ENCODE peak calls at places on chromosomes 1 and 21, in four cellular contexts. One of them, this sample, is unnamed.

GRCh38 chr1:44881011-44881632 is 38.1 kb upstream of the PTCH2 start:
- DNase-seq in heart right ventricle: no peak
- DNase-seq in A549: no peak
- DNase-seq in body of pancreas: no peak
- DNase-seq in this sample: peak; percentile 44

GRCh38 chr1:33254536-33254935 is 1.8 kb upstream of the ZNF362 start:
- DNase-seq in heart right ventricle: no peak
- DNase-seq in A549: no peak
- DNase-seq in body of pancreas: no peak
- DNase-seq in this sample: no peak

GRCh38 chr1:41333146-41333784 is 28.0 kb upstream of the FOXO6 start:
- DNase-seq in heart right ventricle: no peak
- DNase-seq in A549: peak; percentile 32
- DNase-seq in body of pancreas: no peak
- DNase-seq in this sample: no peak

GRCh38 chr1:104266612-104267011 is 516.9 kb downstream of the AMY1C start:
- DNase-seq in heart right ventricle: no peak
- DNase-seq in A549: no peak
- DNase-seq in body of pancreas: no peak
- DNase-seq in this sample: no peak

GRCh38 chr1:159996653-159997052 is 35.1 kb downstream of the PIGM start:
- DNase-seq in heart right ventricle: no peak
- DNase-seq in A549: peak; percentile 57
- DNase-seq in body of pancreas: no peak
- DNase-seq in this sample: peak; percentile 59

GRCh38 chr1:222896630-222897526 is 82.0 kb downstream of the DISP1 start:
- DNase-seq in heart right ventricle: no peak
- DNase-seq in A549: no peak
- DNase-seq in body of pancreas: no peak
- DNase-seq in this sample: no peak

GRCh38 chr1:87795615-87796337 is 467.1 kb downstream of the LMO4 start:
- DNase-seq in heart right ventricle: no peak
- DNase-seq in A549: peak; percentile 89
- DNase-seq in body of pancreas: peak; percentile 76
- DNase-seq in this sample: no peak

GRCh38 chr1:71351438-71351837 is 270.6 kb upstream of the ZRANB2 start:
- DNase-seq in heart right ventricle: no peak
- DNase-seq in A549: no peak
- DNase-seq in body of pancreas: no peak
- DNase-seq in this sample: peak; percentile 11

GRCh38 chr1:161966076-161966475 is 57.6 kb downstream of the OLFML2B start:
- DNase-seq in heart right ventricle: no peak
- DNase-seq in A549: no peak
- DNase-seq in body of pancreas: no peak
- DNase-seq in this sample: no peak

GRCh38 chr1:1306070-1306660 is 1.6 kb downstream of the ACAP3 start:
- DNase-seq in heart right ventricle: no peak
- DNase-seq in A549: no peak
- DNase-seq in body of pancreas: no peak
- DNase-seq in this sample: no peak

GRCh38 chr1:64938991-64939390 is 27.4 kb downstream of the JAK1 start:
- DNase-seq in heart right ventricle: no peak
- DNase-seq in A549: no peak
- DNase-seq in body of pancreas: no peak
- DNase-seq in this sample: no peak

GRCh38 chr1:66354311-66354922 is 179.5 kb upstream of the SGIP1 start:
- DNase-seq in heart right ventricle: no peak
- DNase-seq in A549: no peak
- DNase-seq in body of pancreas: no peak
- DNase-seq in this sample: no peak

GRCh38 chr1:199403421-199404116 is 623.9 kb upstream of the NR5A2 start:
- DNase-seq in heart right ventricle: no peak
- DNase-seq in A549: no peak
- DNase-seq in body of pancreas: no peak
- DNase-seq in this sample: peak; percentile 79

GRCh38 chr1:94384485-94385353 is 33.5 kb upstream of the ABCD3 start:
- DNase-seq in heart right ventricle: no peak
- DNase-seq in A549: peak; percentile 14
- DNase-seq in body of pancreas: peak; percentile 47
- DNase-seq in this sample: no peak

GRCh38 chr1:206448471-206448870 is 21.8 kb upstream of the IKBKE start:
- DNase-seq in heart right ventricle: no peak
- DNase-seq in A549: no peak
- DNase-seq in body of pancreas: no peak
- DNase-seq in this sample: no peak

GRCh38 chr1:25476186-25477097 is 45.7 kb downstream of the MACO1 start:
- DNase-seq in heart right ventricle: no peak
- DNase-seq in A549: no peak
- DNase-seq in body of pancreas: no peak
- DNase-seq in this sample: no peak

GRCh38 chr1:170536924-170537551 is 5.1 kb downstream of the GORAB start:
- DNase-seq in heart right ventricle: no peak
- DNase-seq in A549: no peak
- DNase-seq in body of pancreas: no peak
- DNase-seq in this sample: no peak

GRCh38 chr21:45164124-45164511 is 89.7 kb downstream of the ADARB1 start:
- DNase-seq in heart right ventricle: no peak
- DNase-seq in A549: no peak
- DNase-seq in body of pancreas: no peak
- DNase-seq in this sample: no peak

GRCh38 chr1:239543873-239544272 is 157.5 kb downstream of the CHRM3 start:
- DNase-seq in heart right ventricle: no peak
- DNase-seq in A549: no peak
- DNase-seq in body of pancreas: no peak
- DNase-seq in this sample: no peak

GRCh38 chr1:37902983-37903382 is 43.6 kb upstream of the MTF1 start:
- DNase-seq in heart right ventricle: no peak
- DNase-seq in A549: no peak
- DNase-seq in body of pancreas: no peak
- DNase-seq in this sample: no peak

GRCh38 chr1:192809286-192810252 is 730 bp downstream of the RGS2 start:
- DNase-seq in heart right ventricle: peak; percentile 18
- DNase-seq in A549: peak; percentile 48
- DNase-seq in body of pancreas: peak; percentile 56
- DNase-seq in this sample: no peak

GRCh38 chr1:237341391-237341790 is 299.4 kb downstream of the RYR2 start:
- DNase-seq in heart right ventricle: no peak
- DNase-seq in A549: no peak
- DNase-seq in body of pancreas: no peak
- DNase-seq in this sample: no peak

GRCh38 chr1:18401921-18402320 is 78.8 kb upstream of the KLHDC7A start:
- DNase-seq in heart right ventricle: no peak
- DNase-seq in A549: no peak
- DNase-seq in body of pancreas: no peak
- DNase-seq in this sample: no peak

GRCh38 chr1:14806772-14807171 is 208.3 kb downstream of the KAZN start:
- DNase-seq in heart right ventricle: no peak
- DNase-seq in A549: no peak
- DNase-seq in body of pancreas: no peak
- DNase-seq in this sample: no peak

GRCh38 chr1:109906160-109906838 is 4.3 kb upstream of the CSF1 start:
- DNase-seq in heart right ventricle: no peak
- DNase-seq in A549: no peak
- DNase-seq in body of pancreas: no peak
- DNase-seq in this sample: no peak

GRCh38 chr1:225777058-225777582 is 506 bp upstream of the SRP9 start:
- DNase-seq in heart right ventricle: no peak
- DNase-seq in A549: no peak
- DNase-seq in body of pancreas: no peak
- DNase-seq in this sample: no peak

GRCh38 chr1:77489910-77490309 is 192.5 kb downstream of the ZZZ3 start:
- DNase-seq in heart right ventricle: no peak
- DNase-seq in A549: no peak
- DNase-seq in body of pancreas: no peak
- DNase-seq in this sample: no peak

GRCh38 chr1:198794498-198794897 is 155.7 kb downstream of the PTPRC start:
- DNase-seq in heart right ventricle: no peak
- DNase-seq in A549: no peak
- DNase-seq in body of pancreas: no peak
- DNase-seq in this sample: no peak

GRCh38 chr1:39110882-39111281 is 84.7 kb downstream of the NDUFS5 start:
- DNase-seq in heart right ventricle: no peak
- DNase-seq in A549: no peak
- DNase-seq in body of pancreas: no peak
- DNase-seq in this sample: no peak

GRCh38 chr1:37958690-37959089 is 11.8 kb upstream of the INPP5B start:
- DNase-seq in heart right ventricle: no peak
- DNase-seq in A549: peak; percentile 30
- DNase-seq in body of pancreas: no peak
- DNase-seq in this sample: peak; percentile 22

GRCh38 chr1:1021860-1022259 is 1.9 kb downstream of the AGRN start:
- DNase-seq in heart right ventricle: no peak
- DNase-seq in A549: no peak
- DNase-seq in body of pancreas: no peak
- DNase-seq in this sample: no peak

GRCh38 chr1:3540876-3541275 is 70.4 kb downstream of the MEGF6 start:
- DNase-seq in heart right ventricle: no peak
- DNase-seq in A549: no peak
- DNase-seq in body of pancreas: no peak
- DNase-seq in this sample: no peak

GRCh38 chr1:214058071-214058470 is 70.3 kb downstream of the PROX1 start:
- DNase-seq in heart right ventricle: no peak
- DNase-seq in A549: no peak
- DNase-seq in body of pancreas: no peak
- DNase-seq in this sample: no peak

GRCh38 chr1:154772056-154772455 is 98.0 kb downstream of the KCNN3 start:
- DNase-seq in heart right ventricle: no peak
- DNase-seq in A549: no peak
- DNase-seq in body of pancreas: no peak
- DNase-seq in this sample: no peak

GRCh38 chr1:33320619-33321165 is at the start of gene A3GALT2:
- DNase-seq in heart right ventricle: no peak
- DNase-seq in A549: no peak
- DNase-seq in body of pancreas: no peak
- DNase-seq in this sample: no peak

GRCh38 chr1:62235576-62235975 is 40.9 kb downstream of the L1TD1 start:
- DNase-seq in heart right ventricle: no peak
- DNase-seq in A549: no peak
- DNase-seq in body of pancreas: no peak
- DNase-seq in this sample: no peak

GRCh38 chr1:214271174-214271858 is 9.6 kb upstream of the SMYD2 start:
- DNase-seq in heart right ventricle: no peak
- DNase-seq in A549: no peak
- DNase-seq in body of pancreas: no peak
- DNase-seq in this sample: no peak

GRCh38 chr1:40435876-40436275 is 14.4 kb upstream of the ZFP69B start:
- DNase-seq in heart right ventricle: no peak
- DNase-seq in A549: no peak
- DNase-seq in body of pancreas: no peak
- DNase-seq in this sample: no peak

GRCh38 chr1:244603498-244603897 is 49.4 kb upstream of the DESI2 start:
- DNase-seq in heart right ventricle: no peak
- DNase-seq in A549: peak; percentile 36
- DNase-seq in body of pancreas: no peak
- DNase-seq in this sample: no peak

DNA sequence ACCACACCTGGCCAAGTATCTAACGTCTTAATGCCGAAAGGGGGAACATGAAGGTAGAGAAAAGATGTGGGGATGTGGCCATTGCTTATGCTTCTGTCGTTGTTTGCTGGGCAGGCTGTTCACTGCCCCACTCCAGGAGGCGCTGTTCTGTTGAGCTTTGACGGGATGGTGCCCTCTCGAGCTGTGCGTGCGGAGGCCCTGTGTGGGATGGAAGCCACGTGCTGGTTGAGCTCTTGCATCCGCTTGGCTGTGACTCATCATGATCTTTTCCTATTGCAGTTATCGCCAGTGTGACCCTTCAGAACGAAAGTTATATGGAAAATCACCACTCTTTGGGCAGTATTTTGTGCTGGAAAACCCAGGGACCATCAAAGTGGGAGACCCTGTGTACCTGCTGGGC is 26.3 kb downstream of the MTARC1 start:
- DNase-seq in heart right ventricle: no peak
- DNase-seq in A549: peak; percentile 13
- DNase-seq in body of pancreas: no peak
- DNase-seq in this sample: no peak
- TF ChIP-seq CTCF in heart right ventricle: no peak
- TF ChIP-seq CTCF in A549: no peak
- TF ChIP-seq CTCF in body of pancreas: no peak
- TF ChIP-seq CTCF in this sample: no peak

DNA sequence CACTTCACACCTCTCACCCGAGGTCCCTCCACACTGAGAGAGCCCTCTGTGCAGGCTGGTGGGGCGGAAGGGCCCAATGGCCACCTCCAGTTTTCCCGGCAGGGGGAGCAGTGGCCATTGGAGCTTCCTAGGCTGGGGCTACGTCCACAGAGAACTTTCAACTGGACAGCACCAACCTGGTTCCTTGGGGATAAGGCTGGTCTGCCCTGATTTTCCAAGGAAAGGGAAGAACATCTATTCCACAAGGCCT is 20.3 kb upstream of the LAPTM5 start:
- DNase-seq in heart right ventricle: no peak
- DNase-seq in A549: no peak
- DNase-seq in body of pancreas: no peak
- DNase-seq in this sample: no peak
- TF ChIP-seq CTCF in heart right ventricle: no peak
- TF ChIP-seq CTCF in A549: peak; percentile 12
- TF ChIP-seq CTCF in body of pancreas: no peak
- TF ChIP-seq CTCF in this sample: no peak

DNA sequence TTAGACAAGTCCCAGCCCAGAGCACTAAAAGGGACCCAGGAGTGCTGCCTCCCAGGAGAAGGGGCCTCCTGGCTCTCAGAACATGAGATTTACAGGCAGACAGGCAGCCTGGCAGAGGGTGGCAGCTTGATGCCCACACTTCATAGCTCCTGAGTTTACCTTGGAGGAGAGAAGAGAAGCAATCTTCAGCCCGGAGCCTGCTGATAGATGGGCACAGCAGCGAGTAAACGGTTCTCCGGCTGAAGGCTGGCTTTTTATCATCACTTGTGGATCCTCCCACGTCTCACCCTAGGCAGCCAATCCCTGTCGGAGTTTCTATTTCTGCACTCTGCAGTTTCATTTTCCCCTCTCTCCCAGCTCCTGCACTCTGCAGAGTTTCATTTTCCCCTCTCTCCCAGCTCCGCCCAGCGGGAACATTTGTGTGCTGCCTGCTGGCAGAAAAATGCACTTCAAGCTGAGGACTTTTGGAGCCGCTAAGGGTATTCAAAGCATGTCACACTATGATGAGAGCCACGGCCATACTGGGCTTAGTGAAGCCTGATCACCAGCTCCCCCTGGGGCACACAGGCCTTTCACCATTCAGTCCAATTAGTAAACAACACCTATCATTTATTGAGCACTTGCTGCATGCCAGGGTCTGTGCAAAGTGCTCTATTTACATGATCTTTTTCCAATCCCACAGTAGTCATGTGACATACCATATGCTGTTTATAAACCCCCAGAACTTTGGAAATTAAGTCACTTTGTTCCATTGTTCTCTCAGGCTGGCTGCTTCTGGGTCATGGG is at the start of gene IFI6:
- DNase-seq in heart right ventricle: peak; percentile 79
- DNase-seq in A549: peak; percentile 86
- DNase-seq in body of pancreas: peak; percentile 92
- DNase-seq in this sample: peak; percentile 87
- TF ChIP-seq CTCF in heart right ventricle: peak; percentile 14
- TF ChIP-seq CTCF in A549: no peak
- TF ChIP-seq CTCF in body of pancreas: peak; percentile 29
- TF ChIP-seq CTCF in this sample: peak; percentile 39

GRCh38 chr1:240888039-240888786 is 276.3 kb upstream of the GREM2 start:
- DNase-seq in heart right ventricle: no peak
- DNase-seq in A549: peak; percentile 47
- DNase-seq in body of pancreas: peak; percentile 37
- DNase-seq in this sample: no peak
- TF ChIP-seq CTCF in heart right ventricle: peak; percentile 42
- TF ChIP-seq CTCF in A549: peak; percentile 71
- TF ChIP-seq CTCF in body of pancreas: peak; percentile 74
- TF ChIP-seq CTCF in this sample: peak; percentile 74